ENCODE peak calls at places on chromosomes 6 and 20, in four cellular contexts. E, S, P and G are unnamed samples.

GRCh38 chr6:166387642-166388325 is 5.0 kb upstream of the MPC1 start:
- DNase-seq in E (no peak), S (no peak), P (no peak), G (no peak)

GRCh38 chr6:101083533-101084172 is 202.5 kb upstream of the ASCC3 start:
- DNase-seq in E (no peak), S (peak), P (no peak), G (no peak)

GRCh38 chr6:75813476-75814250 is 64.6 kb downstream of the MYO6 start:
- DNase-seq in E (no peak), S (no peak), P (no peak), G (no peak)

GRCh38 chr6:146543211-146543939 is at the start of gene RAB32:
- DNase-seq in E (peak), S (peak), P (no peak), G (peak)

GRCh38 chr20:47669157-47669425 is 116.2 kb downstream of the SULF2 start:
- DNase-seq in E (no peak), S (no peak), P (no peak), G (no peak)

GRCh38 chr6:41462033-41462432 is 84.1 kb upstream of the FOXP4 start:
- DNase-seq in E (no peak), S (no peak), P (no peak), G (no peak)

GRCh38 chr20:19834287-19834686 is 76.2 kb downstream of the RIN2 start:
- DNase-seq in E (no peak), S (no peak), P (no peak), G (no peak)

GRCh38 chr20:20448891-20449290 is 81.0 kb downstream of the INSM1 start:
- DNase-seq in E (no peak), S (no peak), P (no peak), G (no peak)

GRCh38 chr6:27096834-27097511 is 150.5 kb upstream of the PRSS16 start:
- DNase-seq in E (no peak), S (peak), P (no peak), G (peak)

GRCh38 chr6:38262609-38263008 is 377.1 kb downstream of the BTBD9 start:
- DNase-seq in E (no peak), S (peak), P (no peak), G (no peak)

GRCh38 chr20:21618697-21619421 is 86.6 kb upstream of the PAX1 start:
- DNase-seq in E (no peak), S (no peak), P (no peak), G (no peak)

GRCh38 chr6:163965426-163966348 is 551.2 kb downstream of the QKI start:
- DNase-seq in E (no peak), S (no peak), P (no peak), G (no peak)

GRCh38 chr20:37397076-37397953 is 51.4 kb downstream of the SRC start:
- DNase-seq in E (no peak), S (no peak), P (no peak), G (no peak)

GRCh38 chr20:32354592-32355416 is 3.3 kb upstream of the ASXL1 start:
- DNase-seq in E (no peak), S (no peak), P (no peak), G (no peak)

GRCh38 chr20:19885981-19886665 is 128.1 kb downstream of the RIN2 start:
- DNase-seq in E (no peak), S (no peak), P (no peak), G (peak)

GRCh38 chr6:18343741-18344140 is 43.4 kb upstream of the RNF144B start:
- DNase-seq in E (no peak), S (peak), P (no peak), G (no peak)

GRCh38 chr6:157813191-157813590 is 9.9 kb upstream of the SNX9 start:
- DNase-seq in E (no peak), S (no peak), P (no peak), G (peak)